ENCODE peak calls at places on chromosomes 11 and 22, in seven cellular contexts. N is PC-3, D is IMR-90, P is mammary epithelial cell, W is MM.1S, B is HCT116, U is neural progenitor cell. Q is an unnamed sample. For H3K4me1, the result is how much of the 10 kb centered on the place peaks cover.

GRCh38 chr11:104623518-104623917 is 274.7 kb downstream of the CASP12 start:
- DNase-seq in N (peak), D (peak), P (peak), W (no peak), B (no peak), U (no peak), Q (no peak)

GRCh38 chr22:47173535-47174021 is 411.1 kb downstream of the TBC1D22A start:
- DNase-seq in N (no peak), D (no peak), P (no peak), W (no peak), B (no peak), U (no peak), Q (no peak)

GRCh38 chr11:112760378-112761060 is 200.7 kb upstream of the NCAM1 start:
- DNase-seq in N (no peak), D (no peak), P (no peak), W (no peak), B (no peak), U (no peak), Q (no peak)

GRCh38 chr11:126383301-126384052 is 28.0 kb downstream of the ST3GAL4 start:
- DNase-seq in N (no peak), D (no peak), P (no peak), W (no peak), B (no peak), U (no peak), Q (no peak)

GRCh38 chr22:31105282-31105929 is 2.0 kb downstream of the SELENOM start:
- DNase-seq in N (no peak), D (no peak), P (peak), W (no peak), B (no peak), U (no peak), Q (no peak)

GRCh38 chr11:77200869-77201268 is 72.8 kb downstream of the MYO7A start:
- DNase-seq in N (no peak), D (no peak), P (no peak), W (no peak), B (no peak), U (no peak), Q (no peak)

GRCh38 chr22:37633082-37633692 is 6.3 kb upstream of the SH3BP1 start:
- DNase-seq in N (no peak), D (no peak), P (no peak), W (no peak), B (no peak), U (no peak), Q (no peak)

GRCh38 chr22:47192106-47192650 is 429.7 kb downstream of the TBC1D22A start:
- DNase-seq in N (no peak), D (no peak), P (no peak), W (no peak), B (no peak), U (no peak), Q (peak)

GRCh38 chr11:8593935-8594909 is at the start of gene STK33:
- DNase-seq in N (no peak), D (no peak), P (no peak), W (peak), B (peak), U (peak), Q (peak)

GRCh38 chr22:44693145-44693544 is 8.9 kb upstream of the PRR5 start:
- DNase-seq in N (no peak), D (no peak), P (no peak), W (no peak), B (no peak), U (no peak), Q (no peak)

GRCh38 chr11:31641477-31642062 is 132.0 kb downstream of the ELP4 start:
- DNase-seq in N (peak), D (peak), P (no peak), W (no peak), B (peak), U (peak), Q (peak)

GRCh38 chr11:122632178-122632824 is 23.2 kb upstream of the UBASH3B start:
- DNase-seq in N (no peak), D (no peak), P (peak), W (no peak), B (no peak), U (no peak), Q (no peak)

GRCh38 chr11:75463106-75463774 is 30.2 kb upstream of the KLHL35 start:
- DNase-seq in N (no peak), D (no peak), P (no peak), W (no peak), B (no peak), U (no peak), Q (no peak)

GRCh38 chr11:63802637-63803414 is 10.4 kb upstream of the SPINDOC start:
- DNase-seq in N (peak), D (peak), P (peak), W (no peak), B (peak), U (no peak), Q (peak)

GRCh38 chr22:25572708-25573161 is 8.3 kb downstream of the GRK3 start:
- DNase-seq in N (no peak), D (no peak), P (no peak), W (no peak), B (no peak), U (no peak), Q (no peak)

GRCh38 chr11:122981388-122982264 is at the start of gene BSX:
- DNase-seq in N (peak), D (peak), P (peak), W (peak), B (no peak), U (peak), Q (peak)

GRCh38 chr11:9535189-9535781 is 38.2 kb upstream of the WEE1 start:
- DNase-seq in N (peak), D (peak), P (peak), W (peak), B (peak), U (peak), Q (peak)

DNA sequence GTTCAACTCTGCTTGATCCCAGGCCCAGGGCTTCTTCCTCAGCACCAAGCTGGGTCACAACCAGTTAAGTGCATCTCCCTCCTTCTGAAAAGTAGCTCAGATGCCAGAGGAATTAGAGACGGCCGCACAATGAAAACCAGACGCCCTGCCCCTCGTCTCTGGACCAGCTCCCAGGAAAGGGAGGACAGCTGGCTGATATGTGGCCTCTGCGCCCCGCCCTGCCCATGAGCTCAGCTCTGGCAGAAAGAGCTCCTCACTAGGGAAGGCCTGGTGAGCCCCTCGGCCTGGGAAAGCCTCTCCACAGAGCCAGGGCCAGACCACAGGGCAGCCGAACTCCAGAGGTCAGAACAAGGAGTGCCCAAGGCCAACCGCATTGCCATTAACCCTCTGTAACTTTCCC is 18.1 kb upstream of the SCGB1A1 start:
- DNase-seq in N (no peak), D (peak), P (no peak), W (no peak), B (no peak), U (no peak), Q (peak)
- H3K9ac ChIP-seq in N (no peak), D (peak), P (no peak), W (no peak), B (no peak), U (no peak), Q (no peak)

GRCh38 chr11:11579012-11579755 is 42.6 kb downstream of the GALNT18 start:
- DNase-seq in N (no peak), D (no peak), P (no peak), W (no peak), B (no peak), U (no peak), Q (no peak)
- H3K4me1 ChIP-seq in N (under half), D (under half), P (under half), W (under half), B (under half), U (under half), Q (under half)

GRCh38 chr22:21970037-21970799 is 12.4 kb downstream of the TOP3B start:
- DNase-seq in N (no peak), D (no peak), P (peak), W (no peak), B (no peak), U (no peak), Q (no peak)
- TF ChIP-seq CTCF in N (no peak), D (no peak), P (no peak), W (no peak), B (no peak), U (no peak), Q (no peak)

GRCh38 chr22:50505776-50506610 is 1.5 kb downstream of the LMF2 start:
- DNase-seq in N (no peak), D (no peak), P (no peak), W (no peak), B (no peak), U (no peak), Q (no peak)
- H3K9ac ChIP-seq in N (peak), D (no peak), P (no peak), W (peak), B (peak), U (no peak), Q (no peak)

GRCh38 chr22:28978158-28978557 is 83.5 kb downstream of the C22orf31 start:
- DNase-seq in N (peak), D (peak), P (peak), W (peak), B (peak), U (no peak), Q (no peak)

GRCh38 chr22:28977481-28977971 is 84.1 kb downstream of the C22orf31 start:
- DNase-seq in N (no peak), D (no peak), P (peak), W (peak), B (peak), U (no peak), Q (no peak)

GRCh38 chr22:28981818-28982499 is 79.7 kb downstream of the C22orf31 start:
- DNase-seq in N (no peak), D (no peak), P (no peak), W (no peak), B (no peak), U (no peak), Q (no peak)

GRCh38 chr22:28978863-28979799 is 82.5 kb downstream of the C22orf31 start:
- DNase-seq in N (no peak), D (no peak), P (no peak), W (no peak), B (no peak), U (no peak), Q (no peak)

GRCh38 chr22:28980326-28980725 is 81.3 kb downstream of the C22orf31 start:
- DNase-seq in N (no peak), D (no peak), P (no peak), W (no peak), B (no peak), U (no peak), Q (no peak)
- H3K4me1 ChIP-seq in N (under half), D (under half), P (half or more), W (under half), B (half or more), U (half or more), Q (under half)